ENCODE peak calls at places on chromosomes 6 and 20, in seven cellular contexts. V is mesenchymal stem cell, L is dorsolateral prefrontal cortex, J is GM06990, D is foreskin fibroblast, W is transverse colon, E is fibroblast of mammary gland. R is an unnamed sample.

GRCh38 chr6:108510461-108511319 is 50.0 kb upstream of the FOXO3 start:
- DNase-seq in J (no peak), V (no peak), L (no peak), W (no peak), E (no peak), D (no peak), R (no peak)

GRCh38 chr6:123519191-123519510 is 117.6 kb downstream of the TRDN start:
- DNase-seq in L (no peak), V (no peak), D (no peak), J (no peak), E (no peak), W (no peak), R (no peak)

GRCh38 chr6:7723041-7723447 is 2.9 kb upstream of the BMP6 start:
- DNase-seq in J (peak), D (peak), V (peak), L (no peak), E (peak), W (peak), R (peak)

GRCh38 chr6:72968704-72969103 is 256.6 kb downstream of the KHDC1L start:
- DNase-seq in J (no peak), L (no peak), W (no peak), V (peak), D (peak), E (peak), R (peak)

GRCh38 chr6:156028310-156029131 is 572.9 kb upstream of the NOX3 start:
- DNase-seq in D (peak), W (no peak), E (no peak), V (peak), L (no peak), J (no peak), R (no peak)

GRCh38 chr6:71498643-71499042 is 210.0 kb downstream of the OGFRL1 start:
- DNase-seq in V (no peak), W (no peak), J (no peak), L (no peak), E (no peak), D (no peak), R (peak)

GRCh38 chr20:22453244-22454080 is 130.9 kb downstream of the FOXA2 start:
- DNase-seq in L (no peak), W (peak), V (no peak), D (peak), J (no peak), E (peak), R (peak)

GRCh38 chr6:98487612-98488011 is 346.8 kb upstream of the POU3F2 start:
- DNase-seq in E (no peak), L (no peak), J (no peak), W (no peak), D (no peak), V (no peak), R (no peak)

GRCh38 chr6:90350689-90351554 is 54.3 kb upstream of the BACH2 start:
- DNase-seq in V (no peak), D (no peak), J (no peak), W (no peak), L (no peak), E (no peak), R (no peak)

GRCh38 chr6:113481441-113481840 is 375.7 kb upstream of the MARCKS start:
- DNase-seq in W (no peak), E (peak), V (peak), D (peak), J (no peak), L (no peak), R (peak)

GRCh38 chr6:122511193-122511924 is 39.8 kb upstream of the SERINC1 start:
- DNase-seq in V (no peak), W (no peak), E (no peak), L (no peak), D (no peak), J (no peak), R (no peak)

GRCh38 chr6:125306756-125307149 is 5.0 kb upstream of the HDDC2 start:
- DNase-seq in E (no peak), D (no peak), J (no peak), V (no peak), L (no peak), W (no peak), R (no peak)
- H3K4me3 ChIP-seq in E (no peak), D (no peak), J (no peak), V (no peak), L (no peak), W (no peak), R (no peak)

GRCh38 chr6:36840471-36841461 is 1.5 kb upstream of the CPNE5 start:
- DNase-seq in J (peak), L (no peak), D (peak), V (no peak), E (no peak), W (no peak), R (no peak)
- H3K4me3 ChIP-seq in J (no peak), L (peak), D (peak), V (peak), E (peak), W (peak), R (no peak)

GRCh38 chr20:62918830-62919229 is 7.5 kb downstream of the DIDO1 start:
- DNase-seq in J (no peak), E (no peak), D (no peak), L (no peak), W (no peak), V (no peak), R (no peak)

GRCh38 chr20:62914970-62915457 is 11.3 kb downstream of the DIDO1 start:
- DNase-seq in D (peak), L (no peak), V (peak), W (no peak), J (no peak), E (no peak), R (no peak)

GRCh38 chr20:62917720-62918119 is 8.6 kb downstream of the DIDO1 start:
- DNase-seq in D (no peak), V (no peak), J (no peak), W (no peak), E (no peak), L (no peak), R (no peak)

GRCh38 chr20:62918137-62918536 is 8.2 kb downstream of the DIDO1 start:
- DNase-seq in D (no peak), E (no peak), J (no peak), V (no peak), W (no peak), L (no peak), R (no peak)

GRCh38 chr20:62916703-62917476 is 9.4 kb downstream of the DIDO1 start:
- DNase-seq in L (no peak), D (no peak), V (no peak), W (no peak), E (no peak), J (no peak), R (no peak)
- H3K4me3 ChIP-seq in L (no peak), D (no peak), V (no peak), W (no peak), E (no peak), J (no peak), R (no peak)

DNA sequence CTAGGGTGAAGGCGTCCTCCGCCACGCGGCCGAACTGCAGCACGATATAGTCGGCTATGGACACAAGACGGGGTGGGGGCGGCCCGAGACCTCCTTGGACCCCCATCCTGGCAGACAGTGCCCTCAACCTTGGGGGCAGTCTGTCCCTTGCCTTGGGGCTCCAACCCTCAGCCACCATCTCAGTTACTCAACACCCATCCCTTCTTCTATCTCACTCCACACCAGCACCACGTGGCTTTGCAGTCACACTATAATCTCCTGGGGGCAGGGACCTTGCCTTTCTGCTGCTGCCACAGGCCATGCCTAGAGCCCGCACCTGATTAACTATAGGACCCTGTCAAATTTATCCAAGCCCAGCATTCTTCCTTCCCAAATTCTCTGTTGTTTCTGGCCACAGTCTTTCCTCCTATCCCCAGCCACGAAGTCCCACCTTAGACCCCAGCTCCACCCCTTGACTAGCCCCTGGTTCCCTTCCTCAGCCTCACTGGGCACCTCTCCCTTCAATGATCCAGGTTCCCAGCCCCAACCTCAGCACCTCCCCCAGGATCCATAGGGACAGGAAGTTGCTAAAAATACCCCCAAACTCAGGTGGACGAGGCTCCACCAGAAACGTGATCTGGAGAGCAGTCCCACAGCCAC is 1.6 kb upstream of the TEAD3 start:
- DNase-seq in W (no peak), V (no peak), E (no peak), L (no peak), J (no peak), D (peak), R (no peak)
- H3K4me3 ChIP-seq in W (peak), V (peak), E (peak), L (no peak), J (no peak), D (peak), R (peak)

DNA sequence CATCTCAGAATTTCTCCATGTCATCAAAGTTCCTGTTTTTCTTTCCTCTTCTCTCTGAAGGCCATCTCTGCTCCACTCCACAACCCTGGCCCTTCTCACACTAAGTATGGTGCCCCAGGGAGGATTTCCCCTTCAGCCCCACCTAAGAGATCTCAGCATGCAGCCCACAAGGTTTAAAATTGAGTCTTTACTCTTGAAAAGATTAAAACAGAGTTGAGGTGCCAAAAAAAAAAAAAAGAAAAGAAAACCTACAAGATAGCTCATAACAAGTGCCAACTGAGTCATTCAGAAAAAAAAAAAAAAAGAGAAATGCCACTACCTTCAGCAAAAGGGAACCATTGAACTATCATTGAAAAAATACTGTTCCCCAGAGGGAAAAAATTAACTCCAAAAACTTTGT is 36.5 kb upstream of the TNFAIP3 start:
- DNase-seq in W (no peak), E (peak), D (no peak), V (no peak), J (no peak), L (no peak), R (peak)
- H3K4me3 ChIP-seq in W (no peak), E (no peak), D (no peak), V (no peak), J (no peak), L (no peak), R (no peak)

DNA sequence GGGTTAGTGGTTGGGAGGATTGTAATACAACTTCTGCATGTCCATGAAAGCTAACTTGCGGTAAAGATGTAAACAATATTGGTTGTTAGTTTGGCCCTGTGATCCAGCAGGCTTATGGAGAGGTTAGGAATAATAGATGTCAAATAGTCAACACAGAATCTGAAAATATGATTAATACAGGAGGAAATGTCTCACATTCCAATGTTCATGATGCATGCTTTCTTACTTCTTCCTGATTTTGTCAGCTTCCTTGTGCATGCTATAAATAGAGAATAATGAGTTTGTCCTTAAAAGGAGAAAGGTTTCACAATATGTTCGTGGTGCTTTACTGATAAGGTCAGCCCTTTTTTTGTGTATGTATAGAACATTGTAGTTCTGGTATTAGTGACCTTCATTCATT is 136.7 kb downstream of the MMUT start:
- DNase-seq in V (peak), W (no peak), D (peak), J (no peak), E (peak), L (no peak), R (peak)
- H3K4me3 ChIP-seq in V (peak), W (no peak), D (no peak), J (no peak), E (no peak), L (no peak), R (no peak)

GRCh38 chr6:38131527-38131965 is 312.0 kb downstream of the ZFAND3 start:
- DNase-seq in V (peak), J (no peak), D (peak), W (no peak), E (peak), L (no peak), R (peak)

GRCh38 chr6:38127284-38127683 is 307.8 kb downstream of the ZFAND3 start:
- DNase-seq in D (no peak), V (no peak), W (no peak), L (no peak), J (no peak), E (no peak), R (no peak)
- H3K4me3 ChIP-seq in D (no peak), V (no peak), W (no peak), L (no peak), J (no peak), E (no peak), R (no peak)

R was measured in bronchial epithelial cell.